ENCODE peak calls at places on chromosomes 11 and 22, in four cellular contexts. I is H1, U is IMR-90, C is H9. G is an unnamed sample.

GRCh38 chr22:46011627-46012181 is 34.7 kb upstream of the WNT7B start:
- DNase-seq in I (no peak), U (no peak), C (no peak), G (no peak)

GRCh38 chr22:42134033-42135020 is 3.7 kb upstream of the CYP2D6 start:
- DNase-seq in I (no peak), U (no peak), C (no peak), G (no peak)

GRCh38 chr11:129947474-129947873 is 52.1 kb upstream of the NFRKB start:
- DNase-seq in I (peak), U (no peak), C (peak), G (peak)

GRCh38 chr11:116336540-116336939 is 436.2 kb downstream of the BUD13 start:
- DNase-seq in I (no peak), U (no peak), C (peak), G (no peak)

GRCh38 chr11:45659818-45660160 is 5.6 kb downstream of the CHST1 start:
- DNase-seq in C (no peak), U (no peak), I (no peak), G (no peak)

GRCh38 chr11:116740741-116741140 is 32.0 kb downstream of the BUD13 start:
- DNase-seq in C (no peak), U (no peak), I (no peak), G (no peak)

GRCh38 chr11:65435330-65435931 is 12.8 kb downstream of the NEAT1 start:
- DNase-seq in C (no peak), I (peak), U (peak), G (no peak)

GRCh38 chr22:29890760-29891159 is 7.8 kb downstream of the MTMR3 start:
- DNase-seq in C (no peak), U (no peak), I (no peak), G (no peak)

GRCh38 chr11:91653091-91653754 is 571.4 kb upstream of the FAT3 start:
- DNase-seq in U (no peak), C (no peak), I (no peak), G (no peak)

GRCh38 chr11:71462726-71463125 is 9.7 kb downstream of the NADSYN1 start:
- DNase-seq in C (no peak), U (no peak), I (no peak), G (no peak)

GRCh38 chr11:1260023-1260501 is 37.2 kb downstream of the MUC5B start:
- DNase-seq in U (no peak), C (peak), I (no peak), G (peak)

GRCh38 chr11:86793307-86793706 is 7.0 kb upstream of the PRSS23 start:
- DNase-seq in C (no peak), I (no peak), U (no peak), G (no peak)

GRCh38 chr22:23782649-23783048 is 4.1 kb upstream of the SMARCB1 start:
- DNase-seq in U (no peak), I (no peak), C (no peak), G (no peak)

GRCh38 chr11:64266339-64266738 is 15.0 kb downstream of the PLCB3 start:
- DNase-seq in U (no peak), C (no peak), I (no peak), G (no peak)

GRCh38 chr11:111476961-111477360 is 35.2 kb downstream of the BTG4 start:
- DNase-seq in C (no peak), I (no peak), U (no peak), G (no peak)

GRCh38 chr11:128544625-128545024 is 42.7 kb downstream of the ETS1 start:
- DNase-seq in I (no peak), U (peak), C (no peak), G (no peak)

GRCh38 chr22:38315801-38316339 is 1.4 kb downstream of the CSNK1E start:
- DNase-seq in C (no peak), I (no peak), U (no peak), G (no peak)

GRCh38 chr11:130689222-130689908 is 226.9 kb downstream of the SNX19 start:
- DNase-seq in U (no peak), C (no peak), I (no peak), G (no peak)

GRCh38 chr11:69370984-69371709 is 77.2 kb downstream of the MYEOV start:
- DNase-seq in C (peak), I (no peak), U (no peak), G (no peak)

GRCh38 chr11:117117681-117118080 is 19.5 kb upstream of the SIK3 start:
- DNase-seq in C (no peak), U (no peak), I (no peak), G (no peak)

GRCh38 chr11:119012629-119013170 is 5.4 kb downstream of the RPS25 start:
- DNase-seq in I (no peak), C (no peak), U (no peak), G (no peak)

GRCh38 chr11:119011476-119011875 is 6.7 kb downstream of the RPS25 start:
- DNase-seq in I (no peak), U (no peak), C (no peak), G (peak)

GRCh38 chr11:119015054-119015611 is 3.0 kb downstream of the RPS25 start:
- DNase-seq in C (no peak), I (no peak), U (no peak), G (no peak)

GRCh38 chr11:119016216-119017009 is 1.7 kb downstream of the RPS25 start:
- DNase-seq in U (no peak), I (no peak), C (no peak), G (no peak)

GRCh38 chr11:119014209-119014924 is 3.8 kb downstream of the RPS25 start:
- DNase-seq in U (no peak), I (no peak), C (no peak), G (no peak)
- H4K5ac ChIP-seq in U (no peak), I (no peak), C (no peak), G (no peak)

GRCh38 chr11:8973121-8973520 is 8.9 kb upstream of the TMEM9B start:
- DNase-seq in C (no peak), U (no peak), I (no peak), G (no peak)
- H4K5ac ChIP-seq in C (no peak), U (no peak), I (no peak), G (no peak)

GRCh38 chr22:37138879-37139561 is 10.7 kb downstream of the IL2RB start:
- DNase-seq in U (no peak), I (no peak), C (no peak), G (no peak)
- H4K5ac ChIP-seq in U (no peak), I (no peak), C (no peak), G (no peak)

DNA sequence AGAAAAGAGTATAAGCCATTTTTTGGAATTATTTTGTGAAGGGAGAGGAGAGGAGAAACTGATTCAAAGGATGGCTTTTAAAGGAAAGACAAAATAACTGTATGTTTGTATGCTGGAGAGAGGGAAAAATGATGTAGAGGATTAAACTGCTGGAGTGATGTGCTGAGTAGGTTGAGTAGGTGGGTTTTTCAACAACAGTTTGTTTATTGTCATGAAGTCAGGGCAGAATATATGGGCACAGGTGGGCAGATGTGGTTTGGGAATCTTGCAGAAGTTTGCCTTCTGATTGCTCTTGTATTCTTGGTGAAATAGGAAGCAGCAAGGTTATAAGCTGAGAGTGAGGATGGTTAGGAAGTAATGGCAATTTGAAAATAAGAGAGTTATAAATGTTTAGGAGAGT is 12.1 kb downstream of the SYT9 start:
- DNase-seq in U (no peak), I (no peak), C (no peak), G (no peak)
- H4K5ac ChIP-seq in U (no peak), I (no peak), C (no peak), G (no peak)

GRCh38 chr11:118396097-118396501 is 5.3 kb upstream of the ATP5MG start:
- DNase-seq in U (no peak), C (no peak), I (no peak), G (no peak)
- H4K5ac ChIP-seq in U (no peak), C (no peak), I (no peak), G (no peak)

GRCh38 chr11:33533668-33534067 is 167.0 kb downstream of the C11orf91 start:
- DNase-seq in U (peak), C (no peak), I (no peak), G (no peak)
- H4K5ac ChIP-seq in U (no peak), C (no peak), I (no peak), G (no peak)

GRCh38 chr22:17371446-17371845 is 2.2 kb downstream of the CECR2 start:
- DNase-seq in C (no peak), U (no peak), I (no peak), G (no peak)
- H4K5ac ChIP-seq in C (no peak), U (no peak), I (no peak), G (no peak)

GRCh38 chr11:35433588-35433987 is 14.2 kb upstream of the SLC1A2 start:
- DNase-seq in C (no peak), U (no peak), I (no peak), G (no peak)
- H4K5ac ChIP-seq in C (no peak), U (no peak), I (no peak), G (no peak)

GRCh38 chr11:120089036-120090001 is 48.6 kb downstream of the TRIM29 start:
- DNase-seq in I (no peak), C (no peak), U (no peak), G (no peak)
- H4K5ac ChIP-seq in I (no peak), C (no peak), U (no peak), G (no peak)